ENCODE peak calls at places on chromosomes 4 and X, in six cellular contexts. H, R, Q, V, N and T are unnamed samples.

GRCh38 chrX:70470850-70471289 is 26.2 kb downstream of the DLG3 start:
- DNase-seq in H (no peak), N (no peak), Q (no peak), V (no peak), R (no peak), T (no peak)

GRCh38 chrX:77451041-77451440 is 3.9 kb downstream of the FGF16 start:
- DNase-seq in H (no peak), V (peak; percentile 43), N (no peak), R (no peak), Q (no peak), T (no peak)

GRCh38 chr4:159107203-159107921 is 4.5 kb downstream of the RAPGEF2 start:
- DNase-seq in V (no peak), R (no peak), N (no peak), Q (no peak), H (no peak), T (no peak)

GRCh38 chr4:7691992-7692391 is 247.7 kb downstream of the AFAP1 start:
- DNase-seq in V (no peak), N (no peak), H (no peak), Q (no peak), R (no peak), T (no peak)

GRCh38 chr4:9143421-9144080 is 26.7 kb upstream of the FAM90A26 start:
- DNase-seq in Q (no peak), V (no peak), H (no peak), R (no peak), N (no peak), T (no peak)

GRCh38 chr4:145182212-145182611 is 1.8 kb upstream of the OTUD4 start:
- DNase-seq in Q (no peak), V (no peak), H (no peak), R (no peak), N (no peak), T (no peak)

GRCh38 chr4:81304871-81305270 is 89.8 kb upstream of the PRKG2 start:
- DNase-seq in V (no peak), Q (no peak), R (no peak), H (no peak), N (no peak), T (no peak)

GRCh38 chr4:86233681-86234080 is 126.2 kb downstream of the MAPK10 start:
- DNase-seq in Q (no peak), V (peak; percentile 42), H (no peak), N (no peak), R (no peak), T (no peak)

GRCh38 chr4:183214912-183215488 is 105.1 kb downstream of the CLDN22 start:
- DNase-seq in N (no peak), R (no peak), V (no peak), H (no peak), Q (no peak), T (no peak)

GRCh38 chr4:106208481-106209460 is 107.2 kb downstream of the TBCK start:
- DNase-seq in V (no peak), Q (no peak), N (no peak), H (no peak), R (no peak), T (no peak)

GRCh38 chr4:153204247-153205027 is at the start of gene TRIM2:
- DNase-seq in R (peak; percentile 69), N (no peak), Q (peak; percentile 79), V (peak; percentile 89), H (peak; percentile 84), T (peak; percentile 75)